ENCODE peak calls at places on chromosomes 3 and 15, in four cellular contexts. R, J, M and Q are unnamed samples.

GRCh38 chr15:25866874-25867273 is 3.7 kb upstream of the ATP10A start:
- DNase-seq in J (no peak), M (no peak), R (no peak), Q (no peak)

GRCh38 chr3:55951371-55951770 is 464.3 kb upstream of the WNT5A start:
- DNase-seq in J (no peak), R (no peak), M (no peak), Q (no peak)

GRCh38 chr15:81394609-81395008 is 20.6 kb upstream of the TMC3 start:
- DNase-seq in R (peak), J (no peak), M (no peak), Q (peak)

GRCh38 chr3:101333883-101334282 is 13.5 kb upstream of the IMPG2 start:
- DNase-seq in M (no peak), R (no peak), J (no peak), Q (no peak)

GRCh38 chr3:111335512-111335911 is 206.5 kb upstream of the CD96 start:
- DNase-seq in J (no peak), R (no peak), M (no peak), Q (no peak)

GRCh38 chr3:13346481-13347389 is 73.4 kb downstream of the NUP210 start:
- DNase-seq in J (no peak), R (no peak), M (peak), Q (no peak)

GRCh38 chr15:80689716-80690115 is 5.4 kb upstream of the ABHD17C start:
- DNase-seq in J (no peak), R (no peak), M (no peak), Q (no peak)

GRCh38 chr3:9820944-9821343 is 10.9 kb downstream of the TTLL3 start:
- DNase-seq in M (no peak), R (no peak), J (no peak), Q (no peak)

GRCh38 chr15:49427369-49427768 is 4.3 kb downstream of the FGF7 start:
- DNase-seq in R (no peak), M (no peak), J (no peak), Q (no peak)
- H3K27ac ChIP-seq in R (no peak), M (no peak), J (no peak), Q (no peak)

GRCh38 chr15:89070197-89071124 is 17.8 kb upstream of the ABHD2 start:
- DNase-seq in J (no peak), M (no peak), R (no peak), Q (no peak)

GRCh38 chr15:89066280-89066679 is 22.0 kb upstream of the ABHD2 start:
- DNase-seq in M (no peak), R (no peak), J (no peak), Q (no peak)

GRCh38 chr15:89071471-89071870 is 16.8 kb upstream of the ABHD2 start:
- DNase-seq in R (no peak), M (no peak), J (no peak), Q (no peak)

GRCh38 chr15:89067751-89068150 is 20.5 kb upstream of the ABHD2 start:
- DNase-seq in M (no peak), J (no peak), R (no peak), Q (no peak)

DNA sequence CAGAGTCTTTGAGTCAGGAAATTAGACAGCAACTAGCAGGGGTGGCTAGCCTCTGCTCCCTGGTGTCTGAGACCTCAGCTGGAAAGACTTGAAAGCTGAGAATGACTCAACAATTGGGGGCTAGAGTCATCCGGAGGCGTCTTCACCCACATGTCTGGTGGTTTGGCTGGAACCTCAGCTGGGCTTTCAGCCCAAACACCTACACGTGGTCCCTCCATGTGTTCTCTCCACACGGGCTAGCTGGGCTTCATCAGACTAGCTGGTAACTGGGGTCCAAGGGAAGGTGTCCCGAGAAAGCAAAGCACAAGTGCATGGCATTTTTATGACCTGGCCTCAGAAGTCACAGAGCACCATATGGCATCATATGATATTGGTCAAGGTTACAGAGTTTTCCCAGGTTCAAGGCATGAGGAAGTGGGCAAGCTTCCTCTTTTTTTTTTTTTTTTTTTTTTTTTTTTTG is 19.9 kb upstream of the ABHD2 start:
- DNase-seq in J (no peak), M (no peak), R (no peak), Q (peak)
- H3K27ac ChIP-seq in J (no peak), M (no peak), R (no peak), Q (no peak)

GRCh38 chr3:22960326-22960984 is 242.7 kb upstream of the UBE2E2 start:
- DNase-seq in J (no peak), R (peak), M (no peak), Q (no peak)
- H3K27ac ChIP-seq in J (no peak), R (no peak), M (no peak), Q (no peak)

GRCh38 chr3:37031115-37031682 is 37.9 kb downstream of the MLH1 start:
- DNase-seq in J (no peak), M (no peak), R (no peak), Q (no peak)

GRCh38 chr3:37029516-37030163 is 36.3 kb downstream of the MLH1 start:
- DNase-seq in M (no peak), R (no peak), J (no peak), Q (peak)

GRCh38 chr3:37028329-37028728 is 35.0 kb downstream of the MLH1 start:
- DNase-seq in M (no peak), J (no peak), R (peak), Q (no peak)

GRCh38 chr3:37030573-37030972 is 37.3 kb downstream of the MLH1 start:
- DNase-seq in J (no peak), M (no peak), R (no peak), Q (no peak)

DNA sequence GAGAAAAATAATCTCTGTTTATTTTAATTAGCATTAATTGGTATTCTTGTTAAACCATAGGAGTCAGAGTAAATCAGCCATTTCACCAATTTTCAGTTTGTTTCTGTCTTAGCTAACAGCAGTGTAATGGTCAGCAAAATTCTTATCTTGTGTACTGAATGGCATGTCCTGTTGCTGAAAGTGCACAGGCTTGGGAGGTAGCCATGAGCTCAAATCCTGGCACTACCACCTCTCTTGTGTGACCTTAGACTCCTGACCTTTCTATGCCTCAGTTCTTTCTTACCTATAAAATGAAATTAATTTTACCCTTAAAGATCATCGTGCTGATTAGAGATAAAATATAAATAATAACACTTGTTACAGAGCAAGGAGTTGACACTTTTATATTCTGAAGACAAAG is 35.8 kb downstream of the MLH1 start:
- DNase-seq in M (no peak), J (no peak), R (no peak), Q (no peak)
- H3K27ac ChIP-seq in M (no peak), J (no peak), R (no peak), Q (peak)